ENCODE peak calls at places on chromosomes 16 and 17, in five cellular contexts. F, N, S, D and K are unnamed samples.

GRCh38 chr16:81797443-81797842 is 18.4 kb downstream of the PLCG2 start:
- DNase-seq in D (no peak), N (no peak), F (no peak), S (no peak), K (no peak)

GRCh38 chr17:7043195-7043543 is 723 bp downstream of the SLC16A11 start:
- DNase-seq in D (no peak), S (no peak), N (no peak), F (no peak), K (no peak)

GRCh38 chr16:19245326-19245925 is 40.1 kb upstream of the CLEC19A start:
- DNase-seq in N (no peak), S (no peak), D (no peak), F (no peak), K (no peak)

GRCh38 chr16:64952177-64952576 is 169.7 kb downstream of the CDH11 start:
- DNase-seq in N (no peak), F (peak), S (no peak), D (no peak), K (no peak)

GRCh38 chr16:17343729-17344128 is 127.0 kb downstream of the XYLT1 start:
- DNase-seq in D (no peak), N (no peak), F (no peak), S (no peak), K (no peak)

GRCh38 chr17:57097832-57098421 is 12.9 kb downstream of the AKAP1 start:
- DNase-seq in N (no peak), S (no peak), D (no peak), F (no peak), K (peak)

GRCh38 chr17:57493171-57493570 is 236.8 kb downstream of the MSI2 start:
- DNase-seq in S (no peak), D (no peak), N (no peak), F (no peak), K (no peak)

GRCh38 chr16:23333962-23334361 is 31.9 kb downstream of the SCNN1B start:
- DNase-seq in S (no peak), F (peak), N (no peak), D (no peak), K (no peak)

GRCh38 chr17:15928286-15928785 is 16.6 kb upstream of the ADORA2B start:
- DNase-seq in N (peak), F (no peak), S (no peak), D (no peak), K (no peak)

GRCh38 chr16:67451704-67452435 is 20.9 kb downstream of the HSD11B2 start:
- DNase-seq in S (no peak), D (no peak), N (no peak), F (peak), K (no peak)

GRCh38 chr17:78325076-78325712 is 34.7 kb downstream of the SOCS3 start:
- DNase-seq in N (peak), D (no peak), F (no peak), S (peak), K (no peak)

GRCh38 chr17:29596811-29597210 is 3.9 kb downstream of the ANKRD13B start:
- DNase-seq in D (peak), N (no peak), F (no peak), S (peak), K (no peak)

GRCh38 chr16:53882310-53882709 is 178.4 kb downstream of the FTO start:
- DNase-seq in S (no peak), N (no peak), F (peak), D (no peak), K (no peak)

GRCh38 chr17:45149669-45150603 is 1.7 kb downstream of the HEXIM1 start:
- DNase-seq in F (peak), N (peak), D (no peak), S (peak), K (no peak)

GRCh38 chr16:75108792-75109731 is 7.5 kb downstream of the LDHD start:
- DNase-seq in F (peak), D (no peak), S (peak), N (peak), K (peak)

GRCh38 chr17:27986805-27987684 is 55.4 kb upstream of the NLK start:
- DNase-seq in F (no peak), N (no peak), D (peak), S (no peak), K (no peak)

GRCh38 chr17:72192409-72193192 is 71.8 kb downstream of the SOX9 start:
- DNase-seq in D (no peak), N (no peak), S (no peak), F (peak), K (peak)

DNA sequence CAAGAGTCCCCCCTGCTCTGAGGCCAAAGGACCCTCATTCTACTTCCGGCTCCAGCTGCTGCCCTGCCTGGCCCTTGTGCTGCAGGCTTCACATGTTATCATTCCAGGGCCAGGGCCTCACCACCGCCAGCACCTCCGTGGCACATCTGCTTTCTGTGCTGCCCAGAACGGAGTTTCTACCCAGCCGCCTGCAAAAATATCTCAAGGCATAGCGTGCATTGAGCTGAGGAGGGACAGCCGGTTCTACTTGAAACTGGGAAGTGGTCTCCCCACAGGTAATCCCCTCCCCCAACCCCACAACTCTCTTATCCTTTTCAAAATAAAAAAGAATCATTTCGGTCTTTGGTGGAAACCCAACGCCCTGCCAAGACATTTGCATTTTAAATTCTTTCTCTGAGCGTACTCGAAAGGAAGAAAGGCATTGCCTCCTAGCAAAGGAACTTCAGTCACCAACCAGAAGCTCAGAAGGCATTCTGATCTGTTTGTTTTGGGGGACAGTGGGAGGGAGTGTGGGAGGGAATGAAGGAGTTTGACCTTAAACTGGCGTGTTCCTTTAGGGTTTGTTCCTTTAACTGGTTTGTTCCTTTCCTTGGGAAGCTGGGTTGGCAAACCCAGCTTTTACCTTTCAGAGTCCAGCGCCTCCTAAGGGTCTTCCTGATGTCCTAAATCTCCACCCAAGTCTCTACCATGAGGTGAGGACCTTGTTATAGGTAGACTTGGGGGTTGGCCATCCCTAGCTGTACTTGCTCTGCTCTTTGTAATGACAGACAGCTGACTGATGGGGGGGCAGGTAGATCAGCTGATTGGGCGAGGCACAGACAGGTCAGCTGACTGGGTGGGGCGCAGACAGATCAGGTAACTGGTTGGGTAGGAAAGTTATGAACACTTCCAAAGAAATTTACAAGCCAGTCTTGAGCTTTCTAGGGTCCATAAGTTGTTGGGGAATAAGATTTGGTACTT is 33.4 kb upstream of the PIK3R6 start:
- DNase-seq in F (no peak), N (peak), D (no peak), S (no peak), K (no peak)
- TF ChIP-seq POLR2A in F (no peak), N (no peak), D (no peak), S (no peak), K (no peak)

GRCh38 chr17:38871992-38872605 is 2.2 kb downstream of the LASP1 start:
- DNase-seq in N (no peak), D (no peak), F (no peak), S (no peak), K (no peak)

GRCh38 chr17:38872671-38873385 is 3.0 kb downstream of the LASP1 start:
- DNase-seq in N (no peak), D (no peak), F (peak), S (no peak), K (no peak)

GRCh38 chr17:38869647-38870258 is at the start of gene LASP1:
- DNase-seq in F (peak), N (peak), S (peak), D (peak), K (no peak)

GRCh38 chr17:38870259-38871165 is 654 bp downstream of the LASP1 start:
- DNase-seq in F (peak), S (peak), D (peak), N (peak), K (no peak)

DNA sequence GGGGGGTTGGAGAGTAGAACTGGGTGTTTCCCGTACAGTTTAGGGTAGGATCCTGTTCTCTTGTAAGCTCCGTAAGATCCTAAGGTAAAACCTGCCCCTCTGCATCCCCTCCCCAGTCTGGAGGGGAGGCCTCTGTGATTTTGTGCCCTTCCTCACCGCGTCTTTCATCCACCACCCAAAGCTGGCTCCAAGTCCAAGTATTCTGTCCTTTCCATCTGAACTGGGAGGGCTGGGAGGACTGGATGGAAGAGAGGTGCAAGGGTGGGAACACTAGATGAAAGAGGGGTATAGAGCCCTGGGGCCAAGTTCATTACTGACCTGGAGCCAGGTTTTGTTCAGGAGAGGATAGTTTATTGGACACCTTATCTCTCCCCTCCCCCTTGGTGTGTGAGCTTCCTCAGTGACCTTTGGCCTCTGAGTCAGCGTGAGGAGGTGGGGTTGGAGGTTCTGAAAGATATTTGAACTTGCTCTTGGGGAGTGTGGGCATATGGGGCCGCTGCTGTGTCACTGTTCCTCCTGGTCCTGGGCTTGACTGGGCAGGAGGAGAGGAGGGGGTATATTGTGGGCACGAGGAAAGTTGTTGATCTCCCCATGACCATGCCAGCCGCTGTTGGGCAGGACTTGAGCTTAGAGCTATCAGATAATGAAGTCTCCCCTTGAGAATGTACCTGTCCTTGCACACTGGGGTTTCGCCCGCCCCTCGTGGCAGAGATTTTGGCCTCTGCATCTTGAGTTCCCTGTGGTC is 1.6 kb downstream of the LASP1 start:
- DNase-seq in F (peak), N (peak), D (peak), S (peak), K (no peak)
- TF ChIP-seq POLR2A in F (no peak), N (no peak), D (peak), S (no peak), K (peak)

GRCh38 chr17:67378444-67379250 is 1.6 kb downstream of the PITPNC1 start:
- DNase-seq in N (peak), D (peak), S (peak), F (peak), K (peak)

GRCh38 chr17:67375761-67376160 is 1.3 kb upstream of the PITPNC1 start:
- DNase-seq in S (no peak), N (no peak), F (no peak), D (no peak), K (no peak)

GRCh38 chr17:67376509-67376891 is 581 bp upstream of the PITPNC1 start:
- DNase-seq in N (no peak), S (no peak), D (no peak), F (no peak), K (no peak)

GRCh38 chr17:67377727-67378443 is 804 bp downstream of the PITPNC1 start:
- DNase-seq in S (peak), D (peak), N (peak), F (peak), K (peak)

DNA sequence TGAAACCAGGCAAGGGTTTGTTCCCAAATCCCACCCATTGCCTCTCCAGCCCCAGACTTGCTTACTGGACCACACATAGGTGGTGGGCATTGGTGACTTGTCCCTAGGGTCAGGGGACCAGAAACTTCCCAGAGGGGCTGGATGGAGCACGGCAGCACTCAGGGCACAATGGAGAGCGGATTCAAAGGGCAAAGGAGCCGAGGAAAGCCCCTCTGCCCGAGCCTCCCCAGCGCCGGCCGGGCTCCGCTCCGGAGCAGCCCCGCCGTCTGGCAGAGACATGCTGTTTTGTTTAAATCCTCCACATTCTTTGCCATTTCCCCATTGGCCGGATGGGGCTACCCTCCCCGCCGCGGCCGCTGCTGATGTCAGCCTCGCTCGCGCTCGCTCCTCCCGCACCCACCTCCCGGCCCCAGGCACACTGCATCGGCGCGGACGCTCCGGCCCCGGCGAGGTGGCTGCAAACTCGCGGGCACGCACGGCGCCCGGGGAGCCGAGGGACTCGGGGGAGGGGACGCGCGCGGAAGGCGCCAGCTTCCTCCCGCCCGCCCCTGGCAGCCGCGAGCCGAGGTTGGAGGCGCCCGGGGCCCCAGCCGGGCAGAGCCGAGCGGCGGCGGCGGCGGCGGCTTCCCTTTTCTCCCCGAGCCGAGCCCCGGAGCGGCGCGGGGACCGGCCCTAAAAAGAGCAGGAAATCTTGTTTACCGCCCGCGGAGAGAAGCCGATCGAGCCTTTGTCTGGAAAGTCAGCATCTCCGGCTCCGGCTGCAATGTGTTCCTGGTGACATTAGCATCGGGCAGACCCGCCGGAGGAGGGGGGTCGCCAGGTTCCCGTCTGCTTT is at the start of gene PITPNC1:
- DNase-seq in S (peak), D (peak), F (peak), N (peak), K (peak)
- TF ChIP-seq POLR2A in S (peak), D (no peak), F (peak), N (no peak), K (peak)

DNA sequence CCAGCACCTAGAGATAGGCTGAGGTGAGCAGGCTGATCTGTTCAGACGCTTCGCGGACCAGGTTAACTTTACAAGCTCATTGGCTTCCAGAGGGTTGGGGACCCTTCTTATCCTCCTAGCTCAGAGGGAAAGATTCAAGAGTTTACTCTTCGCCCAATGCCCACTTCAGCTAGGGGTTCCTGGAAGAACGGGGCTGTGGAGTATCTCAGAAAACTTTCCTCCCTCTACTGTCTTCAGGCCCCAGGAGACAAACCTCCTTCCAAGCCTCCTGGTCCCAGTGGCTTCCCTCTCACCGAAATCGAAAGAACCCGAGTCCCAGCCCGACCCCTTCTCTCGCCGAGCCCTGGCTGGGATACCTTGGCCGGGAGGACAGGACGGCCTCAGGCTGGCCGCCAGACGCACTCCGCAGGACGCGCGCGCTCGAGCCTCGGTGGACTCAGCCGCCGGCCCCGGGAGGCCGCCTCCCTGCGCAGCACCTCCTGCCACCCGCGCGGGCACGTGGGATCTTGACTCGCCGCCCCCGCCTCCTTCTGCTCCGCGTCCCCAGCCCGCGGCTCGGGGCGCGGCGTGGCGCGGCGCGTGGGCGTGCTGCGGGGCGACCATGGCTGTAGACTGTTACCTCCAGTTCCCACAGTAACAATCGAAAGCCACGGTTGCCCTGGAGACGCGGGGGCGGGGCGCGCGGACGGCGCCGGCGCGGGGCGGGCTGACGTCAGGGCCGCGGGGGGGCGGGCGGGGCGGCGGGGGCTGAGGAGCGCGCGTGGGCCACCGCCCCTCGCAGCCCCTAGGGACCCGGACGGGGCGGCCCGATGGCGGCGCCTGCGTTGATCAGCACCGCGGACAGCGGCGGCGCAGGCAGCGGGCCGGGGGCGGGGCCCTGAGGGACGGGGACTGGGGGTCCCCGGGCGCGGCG is 5.3 kb upstream of the HIC1 start:
- DNase-seq in N (peak), D (peak), F (peak), S (peak), K (peak)
- TF ChIP-seq POLR2A in N (no peak), D (no peak), F (peak), S (peak), K (peak)

GRCh38 chr17:76382803-76383644 is 1.4 kb upstream of the SPHK1 start:
- DNase-seq in S (no peak), N (peak), D (peak), F (peak), K (peak)

GRCh38 chr17:76384987-76385891 is 830 bp downstream of the SPHK1 start:
- DNase-seq in N (peak), D (peak), S (peak), F (peak), K (peak)

GRCh38 chr17:76384222-76384986 is at the start of gene SPHK1:
- DNase-seq in D (peak), N (peak), F (peak), S (peak), K (peak)

GRCh38 chr17:76382305-76382802 is 2.1 kb upstream of the SPHK1 start:
- DNase-seq in D (no peak), F (no peak), S (no peak), N (no peak), K (no peak)

GRCh38 chr17:76383645-76384221 is 676 bp upstream of the SPHK1 start:
- DNase-seq in N (peak), S (peak), F (peak), D (peak), K (no peak)
- TF ChIP-seq POLR2A in N (no peak), S (no peak), F (no peak), D (peak), K (no peak)

DNA sequence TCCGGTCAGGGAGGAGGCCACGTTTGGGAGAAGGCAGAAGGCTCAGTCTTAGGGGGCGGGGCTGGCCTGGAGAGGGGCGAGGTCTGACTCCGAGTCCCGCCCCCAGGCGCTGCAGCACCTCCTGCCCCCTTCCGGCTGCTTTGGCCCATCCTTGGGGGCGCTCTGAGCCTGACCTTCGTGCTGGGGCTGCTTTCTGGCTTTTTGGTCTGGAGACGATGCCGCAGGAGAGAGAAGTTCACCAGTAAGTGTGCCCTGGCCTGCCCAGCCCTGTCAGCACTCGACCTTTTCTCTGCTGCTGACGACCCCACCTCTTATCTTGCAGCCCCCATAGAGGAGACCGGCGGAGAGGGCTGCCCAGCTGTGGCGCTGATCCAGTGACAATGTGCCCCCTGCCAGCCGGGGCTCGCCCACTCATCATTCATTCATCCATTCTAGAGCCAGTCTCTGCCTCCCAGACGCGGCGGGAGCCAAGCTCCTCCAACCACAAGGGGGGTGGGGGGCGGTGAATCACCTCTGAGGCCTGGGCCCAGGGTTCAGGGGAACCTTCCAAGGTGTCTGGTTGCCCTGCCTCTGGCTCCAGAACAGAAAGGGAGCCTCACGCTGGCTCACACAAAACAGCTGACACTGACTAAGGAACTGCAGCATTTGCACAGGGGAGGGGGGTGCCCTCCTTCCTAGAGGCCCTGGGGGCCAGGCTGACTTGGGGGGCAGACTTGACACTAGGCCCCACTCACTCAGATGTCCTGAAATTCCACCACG is 1.5 kb downstream of the TNFRSF12A start:
- DNase-seq in N (peak), D (peak), F (peak), S (peak), K (peak)
- TF ChIP-seq POLR2A in N (no peak), D (no peak), F (peak), S (no peak), K (peak)